ENCODE peak calls at places on chromosomes 16 and 17, in eight cellular contexts. Y is posterior vena cava; M is activated naive CD4-positive, alpha-beta T cell; S is NCI-H146; Z is IMR-90; E is effector memory CD4-positive, alpha-beta T cell; V is hippocampal formation; P is left colon. L is an unnamed sample.
A peak's percentile ranks its signal among the peaks of the same experiment; 100 is the strongest.

GRCh38 chr16:69514366-69514765 is 51.4 kb upstream of the NFAT5 start:
- DNase-seq in Y (peak; percentile 8), M (no peak), S (no peak), Z (no peak), E (no peak), V (no peak), P (no peak), L (no peak)

GRCh38 chr16:4495766-4496165 is 19.6 kb downstream of the HMOX2 start:
- DNase-seq in Y (no peak), M (no peak), S (no peak), Z (no peak), E (no peak), V (no peak), P (no peak), L (no peak)

GRCh38 chr17:76191891-76192290 is 48.4 kb downstream of the RNF157 start:
- DNase-seq in Y (no peak), M (no peak), S (no peak), Z (no peak), E (peak; percentile 18), V (no peak), P (no peak), L (no peak)

GRCh38 chr17:44781553-44782348 is 23.0 kb downstream of the ADAM11 start:
- DNase-seq in Y (peak; percentile 56), M (no peak), S (no peak), Z (no peak), E (no peak), V (no peak), P (no peak), L (no peak)

GRCh38 chr17:65503557-65503956 is 57.9 kb downstream of the AXIN2 start:
- DNase-seq in Y (no peak), M (no peak), S (no peak), Z (no peak), E (no peak), V (no peak), P (no peak), L (no peak)

GRCh38 chr16:54974391-54974790 is 43.7 kb downstream of the IRX5 start:
- DNase-seq in Y (no peak), M (no peak), S (no peak), Z (no peak), E (no peak), V (no peak), P (no peak), L (no peak)

GRCh38 chr17:68053237-68054030 is 17.9 kb downstream of the KPNA2 start:
- DNase-seq in Y (no peak), M (no peak), S (no peak), Z (peak; percentile 84), E (no peak), V (no peak), P (peak; percentile 33), L (no peak)

GRCh38 chr16:50396770-50397525 is 28.2 kb upstream of the BRD7 start:
- DNase-seq in Y (no peak), M (no peak), S (peak; percentile 20), Z (peak; percentile 36), E (no peak), V (no peak), P (no peak), L (no peak)

GRCh38 chr16:2826591-2827480 is 3.3 kb upstream of the ZG16B start:
- DNase-seq in Y (peak; percentile 68), M (no peak), S (no peak), Z (no peak), E (no peak), V (no peak), P (no peak), L (no peak)

GRCh38 chr17:49439305-49439672 is 24.6 kb upstream of the PHB1 start:
- DNase-seq in Y (no peak), M (no peak), S (no peak), Z (no peak), E (no peak), V (no peak), P (no peak), L (no peak)

GRCh38 chr16:26665166-26665939 is 401.4 kb upstream of the C16orf82 start:
- DNase-seq in Y (no peak), M (no peak), S (peak; percentile 55), Z (no peak), E (no peak), V (no peak), P (no peak), L (no peak)

GRCh38 chr16:60123387-60124023 is 1389.4 kb upstream of the GOT2 start:
- DNase-seq in Y (no peak), M (no peak), S (no peak), Z (no peak), E (no peak), V (no peak), P (no peak), L (peak; percentile 18)

GRCh38 chr17:42184717-42185496 is at the start of gene HCRT:
- DNase-seq in Y (no peak), M (no peak), S (peak; percentile 42), Z (no peak), E (no peak), V (no peak), P (no peak), L (no peak)

GRCh38 chr16:85396879-85397871 is 215.9 kb upstream of the GSE1 start:
- DNase-seq in Y (peak; percentile 79), M (no peak), S (peak; percentile 70), Z (no peak), E (no peak), V (no peak), P (peak; percentile 49), L (no peak)

GRCh38 chr17:79812969-79813825 is 16.3 kb upstream of the CBX8 start:
- DNase-seq in Y (no peak), M (no peak), S (peak; percentile 60), Z (no peak), E (no peak), V (no peak), P (no peak), L (no peak)